ENCODE peak calls at places on chromosomes 1 and 21, in six cellular contexts. One of them, this sample, is unnamed.

GRCh38 chr1:175725684-175726083 is 17.7 kb downstream of the TNR start:
- DNase-seq in suprapubic skin: no peak
- DNase-seq in K562: peak
- DNase-seq in sigmoid colon: no peak
- DNase-seq in A549: no peak
- DNase-seq in transverse colon: no peak
- DNase-seq in this sample: no peak

GRCh38 chr21:25859264-25859931 is 124.6 kb downstream of the GABPA start:
- DNase-seq in A549: no peak
- DNase-seq in suprapubic skin: no peak
- DNase-seq in transverse colon: no peak
- DNase-seq in K562: no peak
- DNase-seq in sigmoid colon: no peak
- DNase-seq in this sample: no peak

GRCh38 chr1:233327938-233328660 is 575 bp downstream of the MAP3K21 start:
- DNase-seq in suprapubic skin: no peak
- DNase-seq in sigmoid colon: no peak
- DNase-seq in K562: peak
- DNase-seq in transverse colon: peak
- DNase-seq in A549: no peak
- DNase-seq in this sample: peak

GRCh38 chr1:197911857-197912696 is 5.1 kb upstream of the LHX9 start:
- DNase-seq in suprapubic skin: no peak
- DNase-seq in K562: no peak
- DNase-seq in A549: no peak
- DNase-seq in sigmoid colon: no peak
- DNase-seq in transverse colon: no peak
- DNase-seq in this sample: peak

GRCh38 chr1:34982820-34983376 is 2.2 kb downstream of the TMEM35B start:
- DNase-seq in A549: no peak
- DNase-seq in suprapubic skin: no peak
- DNase-seq in sigmoid colon: no peak
- DNase-seq in transverse colon: no peak
- DNase-seq in K562: no peak
- DNase-seq in this sample: no peak

GRCh38 chr21:42474043-42474831 is 21.8 kb downstream of the RSPH1 start:
- DNase-seq in transverse colon: peak
- DNase-seq in suprapubic skin: peak
- DNase-seq in sigmoid colon: no peak
- DNase-seq in K562: no peak
- DNase-seq in A549: peak
- DNase-seq in this sample: no peak

GRCh38 chr1:68570859-68571258 is 74.0 kb upstream of the DEPDC1 start:
- DNase-seq in A549: no peak
- DNase-seq in K562: no peak
- DNase-seq in sigmoid colon: no peak
- DNase-seq in transverse colon: no peak
- DNase-seq in suprapubic skin: no peak
- DNase-seq in this sample: no peak

GRCh38 chr1:157178490-157178889 is 40.3 kb upstream of the ETV3 start:
- DNase-seq in K562: no peak
- DNase-seq in A549: no peak
- DNase-seq in suprapubic skin: no peak
- DNase-seq in transverse colon: no peak
- DNase-seq in sigmoid colon: no peak
- DNase-seq in this sample: no peak

GRCh38 chr1:157162345-157162744 is 24.1 kb upstream of the ETV3 start:
- DNase-seq in sigmoid colon: no peak
- DNase-seq in K562: no peak
- DNase-seq in suprapubic skin: peak
- DNase-seq in transverse colon: no peak
- DNase-seq in A549: no peak
- DNase-seq in this sample: no peak

GRCh38 chr1:14668448-14669029 is 70.1 kb downstream of the KAZN start:
- DNase-seq in suprapubic skin: no peak
- DNase-seq in K562: no peak
- DNase-seq in sigmoid colon: no peak
- DNase-seq in transverse colon: no peak
- DNase-seq in A549: no peak
- DNase-seq in this sample: no peak

GRCh38 chr1:87331319-87332269 is 2.9 kb downstream of the LMO4 start:
- DNase-seq in sigmoid colon: peak
- DNase-seq in suprapubic skin: peak
- DNase-seq in K562: peak
- DNase-seq in A549: peak
- DNase-seq in transverse colon: peak
- DNase-seq in this sample: peak

GRCh38 chr1:70979313-70979712 is 68.3 kb downstream of the PTGER3 start:
- DNase-seq in transverse colon: no peak
- DNase-seq in suprapubic skin: no peak
- DNase-seq in A549: no peak
- DNase-seq in K562: no peak
- DNase-seq in sigmoid colon: no peak
- DNase-seq in this sample: no peak

GRCh38 chr1:174068000-174068399 is 45.8 kb upstream of the RC3H1 start:
- DNase-seq in sigmoid colon: no peak
- DNase-seq in suprapubic skin: no peak
- DNase-seq in K562: no peak
- DNase-seq in transverse colon: no peak
- DNase-seq in A549: no peak
- DNase-seq in this sample: no peak

GRCh38 chr1:94237291-94238226 is at the start of gene ARHGAP29:
- DNase-seq in transverse colon: peak
- DNase-seq in sigmoid colon: peak
- DNase-seq in K562: peak
- DNase-seq in A549: peak
- DNase-seq in suprapubic skin: peak
- DNase-seq in this sample: peak

GRCh38 chr1:6245086-6245868 is 1.3 kb downstream of the HES3 start:
- DNase-seq in A549: peak
- DNase-seq in sigmoid colon: peak
- DNase-seq in transverse colon: peak
- DNase-seq in suprapubic skin: no peak
- DNase-seq in K562: peak
- DNase-seq in this sample: peak

GRCh38 chr1:162554258-162554657 is 7.3 kb upstream of the UAP1 start:
- DNase-seq in A549: no peak
- DNase-seq in sigmoid colon: peak
- DNase-seq in K562: no peak
- DNase-seq in suprapubic skin: no peak
- DNase-seq in transverse colon: no peak
- DNase-seq in this sample: no peak

GRCh38 chr1:75727571-75727970 is 3.1 kb downstream of the ACADM start:
- DNase-seq in sigmoid colon: no peak
- DNase-seq in A549: no peak
- DNase-seq in transverse colon: no peak
- DNase-seq in suprapubic skin: no peak
- DNase-seq in K562: no peak
- DNase-seq in this sample: no peak

GRCh38 chr1:107724648-107725047 is 240.3 kb downstream of the VAV3 start:
- DNase-seq in suprapubic skin: no peak
- DNase-seq in transverse colon: no peak
- DNase-seq in A549: no peak
- DNase-seq in K562: no peak
- DNase-seq in sigmoid colon: no peak
- DNase-seq in this sample: no peak

GRCh38 chr1:209130886-209131285 is 452.6 kb upstream of the CAMK1G start:
- DNase-seq in A549: no peak
- DNase-seq in suprapubic skin: no peak
- DNase-seq in transverse colon: no peak
- DNase-seq in sigmoid colon: no peak
- DNase-seq in K562: no peak
- DNase-seq in this sample: no peak

GRCh38 chr1:106063510-106063909 is 993.0 kb upstream of the PRMT6 start:
- DNase-seq in transverse colon: no peak
- DNase-seq in sigmoid colon: no peak
- DNase-seq in K562: no peak
- DNase-seq in suprapubic skin: no peak
- DNase-seq in A549: no peak
- DNase-seq in this sample: no peak

GRCh38 chr1:70220517-70221240 is 501 bp upstream of the SRSF11 start:
- DNase-seq in K562: no peak
- DNase-seq in sigmoid colon: no peak
- DNase-seq in A549: no peak
- DNase-seq in suprapubic skin: no peak
- DNase-seq in transverse colon: no peak
- DNase-seq in this sample: no peak

GRCh38 chr1:84605157-84605556 is 30.9 kb upstream of the CTBS start:
- DNase-seq in K562: no peak
- DNase-seq in A549: no peak
- DNase-seq in transverse colon: no peak
- DNase-seq in sigmoid colon: no peak
- DNase-seq in suprapubic skin: no peak
- DNase-seq in this sample: no peak

GRCh38 chr1:69475021-69475420 is 92.7 kb upstream of the LRRC7 start:
- DNase-seq in suprapubic skin: no peak
- DNase-seq in A549: no peak
- DNase-seq in transverse colon: no peak
- DNase-seq in K562: no peak
- DNase-seq in sigmoid colon: no peak
- DNase-seq in this sample: no peak

GRCh38 chr1:208183977-208184901 is 59.9 kb downstream of the PLXNA2 start:
- DNase-seq in A549: peak
- DNase-seq in transverse colon: peak
- DNase-seq in sigmoid colon: no peak
- DNase-seq in K562: peak
- DNase-seq in suprapubic skin: no peak
- DNase-seq in this sample: no peak

GRCh38 chr1:98053471-98054366 is 132.9 kb upstream of the DPYD start:
- DNase-seq in suprapubic skin: no peak
- DNase-seq in sigmoid colon: peak
- DNase-seq in K562: peak
- DNase-seq in transverse colon: peak
- DNase-seq in A549: no peak
- DNase-seq in this sample: peak

GRCh38 chr1:159828916-159829634 is 2.4 kb downstream of the SLAMF8 start:
- DNase-seq in suprapubic skin: no peak
- DNase-seq in transverse colon: peak
- DNase-seq in sigmoid colon: no peak
- DNase-seq in A549: peak
- DNase-seq in K562: peak
- DNase-seq in this sample: no peak

GRCh38 chr1:77664923-77665516 is 17.4 kb downstream of the ZZZ3 start:
- DNase-seq in suprapubic skin: no peak
- DNase-seq in sigmoid colon: no peak
- DNase-seq in K562: no peak
- DNase-seq in A549: no peak
- DNase-seq in transverse colon: no peak
- DNase-seq in this sample: no peak

GRCh38 chr1:180188103-180188506 is 33.4 kb downstream of the QSOX1 start:
- DNase-seq in A549: peak
- DNase-seq in transverse colon: peak
- DNase-seq in suprapubic skin: no peak
- DNase-seq in K562: peak
- DNase-seq in sigmoid colon: no peak
- DNase-seq in this sample: peak

GRCh38 chr1:91736999-91737615 is 148.8 kb downstream of the TGFBR3 start:
- DNase-seq in suprapubic skin: no peak
- DNase-seq in sigmoid colon: peak
- DNase-seq in transverse colon: peak
- DNase-seq in A549: peak
- DNase-seq in K562: no peak
- DNase-seq in this sample: no peak
- TF ChIP-seq EP300 in suprapubic skin: no peak
- TF ChIP-seq EP300 in sigmoid colon: no peak
- TF ChIP-seq EP300 in transverse colon: no peak
- TF ChIP-seq EP300 in A549: no peak
- TF ChIP-seq EP300 in K562: no peak
- TF ChIP-seq EP300 in this sample: no peak

DNA sequence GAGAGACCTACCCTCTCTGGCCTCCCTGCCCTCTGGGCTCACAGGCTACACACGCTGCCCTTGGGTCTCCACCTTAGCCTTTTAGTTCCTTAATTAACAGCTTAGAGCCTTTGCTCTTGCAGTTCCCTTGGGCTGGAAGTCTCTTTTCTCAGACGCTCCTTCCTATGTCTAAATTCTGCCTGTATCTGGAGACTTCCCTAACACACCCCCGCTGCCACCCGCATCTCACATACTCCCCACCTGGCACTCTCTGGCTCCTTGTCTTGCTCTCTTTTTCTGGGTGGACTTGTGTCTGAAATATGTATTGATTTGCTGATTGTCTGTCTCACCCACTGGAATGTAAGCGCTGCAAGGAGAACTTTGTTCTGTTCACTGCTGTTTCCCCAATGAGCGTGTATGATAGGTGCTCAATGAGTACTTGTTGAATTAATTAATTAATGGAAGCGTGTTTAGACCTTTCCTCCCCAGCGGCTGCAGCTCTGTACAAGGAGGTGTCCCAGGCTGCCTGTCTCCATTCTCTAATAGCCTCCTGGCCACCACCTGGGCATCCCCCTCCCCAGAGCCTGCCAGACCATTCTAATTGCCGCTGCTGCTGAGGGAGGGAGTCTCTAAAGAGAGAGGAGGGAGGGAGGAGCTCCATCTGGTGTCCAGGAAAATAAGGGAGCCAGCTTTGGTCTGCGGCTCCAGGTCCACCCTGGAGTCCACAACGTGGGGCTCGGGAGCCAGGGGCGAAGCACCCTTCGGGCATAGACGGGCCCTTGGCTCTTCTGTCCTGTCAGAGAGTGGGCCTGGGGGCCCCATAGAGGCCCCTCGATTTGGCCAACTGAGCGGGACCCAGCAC is 95.3 kb downstream of the RNF220 start:
- DNase-seq in K562: peak
- DNase-seq in transverse colon: no peak
- DNase-seq in sigmoid colon: no peak
- DNase-seq in suprapubic skin: no peak
- DNase-seq in A549: no peak
- DNase-seq in this sample: no peak
- H3K4me3 ChIP-seq in K562: no peak
- H3K4me3 ChIP-seq in transverse colon: no peak
- H3K4me3 ChIP-seq in sigmoid colon: no peak
- H3K4me3 ChIP-seq in suprapubic skin: no peak
- H3K4me3 ChIP-seq in A549: no peak
- H3K4me3 ChIP-seq in this sample: no peak

DNA sequence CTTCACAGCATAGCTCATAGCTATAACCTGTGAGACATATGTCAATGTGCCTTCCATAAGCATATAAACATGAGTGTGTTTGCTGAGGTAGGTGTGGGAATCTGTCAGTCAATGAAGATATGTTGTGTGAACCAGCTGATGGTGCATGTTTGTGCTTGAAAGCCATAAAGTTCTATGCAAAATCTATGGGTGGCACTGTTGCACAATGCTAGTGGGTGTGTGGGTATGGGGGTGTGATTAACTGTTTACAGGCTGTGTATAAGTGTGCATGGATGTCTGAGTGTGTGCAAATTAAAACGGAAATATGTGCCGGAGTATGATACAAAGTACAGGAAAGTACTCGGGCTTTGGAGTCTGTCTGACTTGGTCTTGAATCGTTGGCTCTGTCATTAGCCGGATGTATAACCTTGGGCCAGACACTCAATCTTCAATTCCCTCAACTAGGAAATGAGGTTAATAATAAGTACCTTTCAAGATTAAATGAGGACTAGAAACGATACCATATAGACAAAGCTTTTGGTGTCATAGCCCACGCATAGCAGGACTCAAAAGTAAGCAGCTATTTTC is 926 bp upstream of the ATP2B4 start:
- DNase-seq in sigmoid colon: no peak
- DNase-seq in A549: no peak
- DNase-seq in K562: peak
- DNase-seq in transverse colon: peak
- DNase-seq in suprapubic skin: no peak
- DNase-seq in this sample: peak
- TF ChIP-seq CTCF in sigmoid colon: peak
- TF ChIP-seq CTCF in A549: peak
- TF ChIP-seq CTCF in K562: peak
- TF ChIP-seq CTCF in transverse colon: no peak
- TF ChIP-seq CTCF in suprapubic skin: no peak
- TF ChIP-seq CTCF in this sample: peak

GRCh38 chr1:45205910-45206721 is at the start of gene ZSWIM5:
- DNase-seq in K562: peak
- DNase-seq in A549: peak
- DNase-seq in sigmoid colon: peak
- DNase-seq in transverse colon: peak
- DNase-seq in suprapubic skin: no peak
- DNase-seq in this sample: peak
- TF ChIP-seq EP300 in K562: no peak
- TF ChIP-seq EP300 in A549: no peak
- TF ChIP-seq EP300 in sigmoid colon: no peak
- TF ChIP-seq EP300 in transverse colon: no peak
- TF ChIP-seq EP300 in suprapubic skin: no peak
- TF ChIP-seq EP300 in this sample: no peak